ENCODE peak calls at places on chromosomes 4 and X, in eight cellular contexts. N is COR-L47; I is GM06990; V is NCI-H146; T is activated CD4-positive, alpha-beta T cell treated with anti-CD3 and anti-CD28 coated beads, Interleukin-2, amount 10 ng/mL, durations not matched to agents 7 days and 5 days; R is ecto neural progenitor cell; O is NCI-H460; M is pons. P is an unnamed sample.
A peak's percentile ranks its signal among the peaks of the same experiment; 100 is the strongest.

GRCh38 chr4:89469512-89469911 is 161.9 kb upstream of the GPRIN3 start:
- DNase-seq in O (no peak), R (no peak), N (no peak), I (no peak), V (no peak), T (no peak), M (no peak), P (no peak)

GRCh38 chrX:153924149-153924861 is 1.8 kb downstream of the ARHGAP4 start:
- DNase-seq in T (peak; percentile 48), M (peak; percentile 39), O (peak; percentile 77), I (peak; percentile 33), N (peak; percentile 30), V (peak; percentile 33), R (no peak), P (peak; percentile 57)

GRCh38 chrX:23610491-23610890 is 56.8 kb upstream of the PRDX4 start:
- DNase-seq in I (no peak), O (no peak), T (no peak), M (no peak), N (no peak), R (no peak), V (no peak), P (no peak)

GRCh38 chr4:87165886-87166285 is 54.5 kb downstream of the KLHL8 start:
- DNase-seq in V (no peak), N (no peak), M (no peak), O (no peak), R (no peak), T (no peak), I (no peak), P (no peak)

GRCh38 chrX:108541286-108541685 is 101.6 kb downstream of the COL4A5 start:
- DNase-seq in V (no peak), T (no peak), R (no peak), O (no peak), N (no peak), I (no peak), M (no peak), P (no peak)

GRCh38 chrX:118348186-118348810 is 2.4 kb downstream of the WDR44 start:
- DNase-seq in O (no peak), M (no peak), T (no peak), I (no peak), R (no peak), N (no peak), V (no peak), P (no peak)

GRCh38 chr4:108001540-108001939 is 11.9 kb downstream of the HADH start:
- DNase-seq in V (no peak), I (no peak), T (no peak), R (no peak), N (no peak), O (no peak), M (no peak), P (no peak)

GRCh38 chr4:7766086-7766485 is 173.6 kb downstream of the AFAP1 start:
- DNase-seq in I (no peak), T (no peak), N (no peak), O (no peak), M (no peak), V (no peak), R (no peak), P (no peak)

GRCh38 chr4:7892212-7893019 is 47.2 kb downstream of the AFAP1 start:
- DNase-seq in T (no peak), V (no peak), N (no peak), M (no peak), O (no peak), I (no peak), R (no peak), P (no peak)

GRCh38 chr4:82891728-82892466 is 944 bp upstream of the SEC31A start:
- DNase-seq in M (peak; percentile 29), R (no peak), V (no peak), O (no peak), T (no peak), I (no peak), N (no peak), P (no peak)

GRCh38 chr4:163548481-163549243 is 54.2 kb downstream of the TMA16 start:
- DNase-seq in M (peak; percentile 79), R (no peak), N (peak; percentile 35), V (peak; percentile 31), O (peak; percentile 33), I (no peak), T (peak; percentile 55), P (peak; percentile 44)

GRCh38 chrX:11672213-11672612 is 6.5 kb upstream of the ARHGAP6 start:
- DNase-seq in T (no peak), I (no peak), R (no peak), V (no peak), N (no peak), O (no peak), M (no peak), P (no peak)

GRCh38 chr4:123452585-123452984 is 56.0 kb downstream of the SPRY1 start:
- DNase-seq in T (no peak), O (peak; percentile 11), R (no peak), N (peak; percentile 48), V (no peak), M (peak; percentile 92), I (no peak), P (no peak)

GRCh38 chr4:89829470-89830138 is 7.4 kb downstream of the SNCA start:
- DNase-seq in R (no peak), O (no peak), V (no peak), T (peak; percentile 55), M (peak; percentile 98), N (no peak), I (peak; percentile 29), P (peak; percentile 44)

GRCh38 chr4:70895846-70896435 is 6.2 kb upstream of the MOB1B start:
- DNase-seq in I (no peak), N (no peak), V (no peak), O (no peak), M (no peak), T (no peak), R (no peak), P (peak; percentile 40)

GRCh38 chr4:143389543-143390195 is 53.0 kb downstream of the GAB1 start:
- DNase-seq in M (peak; percentile 24), I (no peak), V (no peak), O (no peak), N (no peak), R (no peak), T (no peak), P (no peak)

GRCh38 chr4:147201016-147201415 is 255.4 kb upstream of the TTC29 start:
- DNase-seq in R (no peak), N (no peak), M (no peak), V (no peak), I (no peak), O (no peak), T (no peak), P (no peak)

GRCh38 chr4:37771771-37772170 is 54.7 kb upstream of the PGM2 start:
- DNase-seq in N (no peak), O (no peak), M (no peak), T (no peak), R (no peak), I (no peak), V (no peak), P (no peak)

GRCh38 chrX:15758140-15758539 is 20.1 kb downstream of the CA5B start:
- DNase-seq in I (no peak), V (no peak), N (no peak), T (peak; percentile 20), M (no peak), O (no peak), R (no peak), P (no peak)

GRCh38 chrX:13131511-13132137 is 87.2 kb upstream of the FAM9C start:
- DNase-seq in N (no peak), T (peak; percentile 46), I (no peak), R (no peak), O (no peak), M (peak; percentile 36), V (no peak), P (no peak)

GRCh38 chrX:129318375-129318774 is 204.9 kb downstream of the SMARCA1 start:
- DNase-seq in V (no peak), M (peak; percentile 29), N (no peak), R (no peak), T (no peak), I (no peak), O (peak; percentile 46), P (peak; percentile 3)

GRCh38 chrX:7191681-7192110 is 43.7 kb upstream of the PUDP start:
- DNase-seq in T (no peak), N (no peak), V (peak; percentile 22), M (no peak), I (peak; percentile 5), O (no peak), R (no peak), P (no peak)

GRCh38 chrX:40154229-40154852 is 56.6 kb upstream of the BCOR start:
- DNase-seq in I (no peak), T (no peak), M (no peak), O (no peak), R (no peak), N (peak; percentile 66), V (peak; percentile 89), P (no peak)

GRCh38 chr4:83558693-83559092 is 22.8 kb downstream of the GPAT3 start:
- DNase-seq in M (no peak), N (no peak), O (no peak), R (no peak), T (no peak), I (no peak), V (no peak), P (no peak)

GRCh38 chrX:20218809-20219505 is 47.8 kb downstream of the RPS6KA3 start:
- DNase-seq in M (no peak), O (peak; percentile 8), R (no peak), T (no peak), I (no peak), V (no peak), N (no peak), P (no peak)

GRCh38 chr4:69658133-69658532 is 5.1 kb upstream of the UGT2A1 start:
- DNase-seq in R (no peak), N (no peak), M (no peak), I (no peak), T (no peak), O (no peak), V (no peak), P (no peak)

GRCh38 chr4:44652002-44652401 is 577 bp upstream of the YIPF7 start:
- DNase-seq in I (no peak), T (no peak), V (no peak), O (no peak), M (no peak), N (no peak), R (no peak), P (no peak)

GRCh38 chr4:152735302-152735917 is 44.1 kb downstream of the TIGD4 start:
- DNase-seq in V (peak; percentile 2), T (no peak), O (peak; percentile 15), M (peak; percentile 37), R (no peak), N (peak; percentile 18), I (peak; percentile 24), P (peak; percentile 48)

GRCh38 chrX:153487590-153488071 is 7.1 kb upstream of the BGN start:
- DNase-seq in I (no peak), T (no peak), M (no peak), O (no peak), N (no peak), R (no peak), V (no peak), P (no peak)

GRCh38 chr4:142331646-142332045 is 514.5 kb downstream of the INPP4B start:
- DNase-seq in I (no peak), V (no peak), T (no peak), M (no peak), R (no peak), N (no peak), O (no peak), P (no peak)

GRCh38 chrX:26670521-26670920 is 454.6 kb downstream of the MAGEB5 start:
- DNase-seq in I (no peak), M (no peak), O (no peak), N (no peak), V (no peak), T (no peak), R (no peak), P (no peak)

GRCh38 chr4:111126340-111126739 is 503.5 kb upstream of the PITX2 start:
- DNase-seq in T (no peak), O (no peak), M (no peak), N (no peak), I (no peak), V (no peak), R (no peak), P (no peak)

GRCh38 chr4:121094297-121094966 is 22.1 kb upstream of the NDNF start:
- DNase-seq in N (no peak), T (no peak), M (no peak), I (no peak), R (no peak), O (no peak), V (no peak), P (no peak)

P was measured in GM13977.